ENCODE peak calls at places on chromosome 10, in seven cellular contexts. R, Y, P, X, I, K and N are unnamed samples.

GRCh38 chr10:78408671-78409472 is 375.2 kb downstream of the RPS24 start:
- DNase-seq in R (no peak), P (peak; percentile 62), X (peak; percentile 91), Y (peak; percentile 84), K (no peak), I (peak; percentile 25), N (peak; percentile 41)

GRCh38 chr10:96324447-96324846 is 20.2 kb downstream of the DNTT start:
- DNase-seq in X (no peak), P (peak; percentile 20), Y (no peak), R (no peak), I (no peak), K (no peak), N (no peak)

GRCh38 chr10:12510566-12510965 is 161.2 kb downstream of the CAMK1D start:
- DNase-seq in I (no peak), P (no peak), K (no peak), X (no peak), Y (no peak), R (no peak), N (no peak)

GRCh38 chr10:102632394-102633062 is 11.8 kb upstream of the TRIM8 start:
- DNase-seq in R (no peak), X (peak; percentile 45), Y (peak; percentile 68), I (no peak), K (no peak), P (no peak), N (no peak)

GRCh38 chr10:104304346-104304745 is 33.9 kb downstream of the ITPRIP start:
- DNase-seq in K (no peak), Y (no peak), P (no peak), X (no peak), R (no peak), I (no peak), N (no peak)

GRCh38 chr10:133141144-133141962 is 18.7 kb upstream of the KNDC1 start:
- DNase-seq in R (no peak), P (no peak), X (no peak), Y (peak; percentile 42), K (no peak), I (no peak), N (peak; percentile 41)

GRCh38 chr10:61898435-61898778 is 3.1 kb upstream of the ARID5B start:
- DNase-seq in X (no peak), I (no peak), R (no peak), K (no peak), Y (no peak), P (no peak), N (no peak)

GRCh38 chr10:102504179-102504975 is 605 bp downstream of the SUFU start:
- DNase-seq in X (peak; percentile 71), P (peak; percentile 85), I (peak; percentile 76), R (no peak), Y (peak; percentile 63), K (peak; percentile 34), N (no peak)

GRCh38 chr10:51867956-51868355 is 168.6 kb upstream of the CSTF2T start:
- DNase-seq in I (no peak), Y (no peak), R (peak; percentile 44), K (peak; percentile 91), X (no peak), P (no peak), N (no peak)

GRCh38 chr10:30270247-30270646 is 78.8 kb downstream of the MTPAP start:
- DNase-seq in Y (no peak), I (no peak), K (peak; percentile 5), P (no peak), R (no peak), X (no peak), N (no peak)
- TF ChIP-seq CTCF in Y (no peak), I (no peak), K (no peak), P (no peak), R (peak; percentile 17), X (peak; percentile 17), N (peak; percentile 28)

DNA sequence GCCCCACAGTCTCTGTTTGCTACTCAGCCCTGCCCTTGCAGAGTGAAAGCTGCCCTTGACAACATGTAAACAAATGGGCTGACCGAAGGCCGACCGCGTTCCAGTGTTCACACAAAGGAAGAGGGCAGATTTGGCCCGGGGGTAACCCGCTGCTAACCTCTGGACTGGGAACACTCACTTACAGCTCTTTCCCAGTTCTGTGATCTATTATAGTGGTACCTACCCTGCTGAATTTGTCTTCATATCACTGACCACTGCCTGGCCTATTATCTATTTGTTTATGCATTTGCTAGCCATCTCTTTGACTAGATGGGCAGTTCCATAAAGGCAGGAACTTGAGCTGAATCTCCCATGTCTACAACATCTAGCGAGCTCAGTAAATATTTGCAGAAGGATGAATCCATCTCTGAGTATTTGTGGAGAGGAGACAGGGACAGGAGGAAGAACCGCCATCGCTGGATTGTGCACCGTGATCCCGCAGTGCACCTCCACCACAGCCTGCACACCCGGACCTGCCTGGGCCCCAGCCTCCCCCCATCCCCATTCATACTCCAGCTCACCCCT is 15.3 kb downstream of the SLC29A3 start:
- DNase-seq in R (no peak), K (no peak), I (no peak), X (no peak), P (no peak), Y (no peak), N (no peak)
- TF ChIP-seq CTCF in R (no peak), K (no peak), I (no peak), X (no peak), P (no peak), Y (no peak), N (no peak)

DNA sequence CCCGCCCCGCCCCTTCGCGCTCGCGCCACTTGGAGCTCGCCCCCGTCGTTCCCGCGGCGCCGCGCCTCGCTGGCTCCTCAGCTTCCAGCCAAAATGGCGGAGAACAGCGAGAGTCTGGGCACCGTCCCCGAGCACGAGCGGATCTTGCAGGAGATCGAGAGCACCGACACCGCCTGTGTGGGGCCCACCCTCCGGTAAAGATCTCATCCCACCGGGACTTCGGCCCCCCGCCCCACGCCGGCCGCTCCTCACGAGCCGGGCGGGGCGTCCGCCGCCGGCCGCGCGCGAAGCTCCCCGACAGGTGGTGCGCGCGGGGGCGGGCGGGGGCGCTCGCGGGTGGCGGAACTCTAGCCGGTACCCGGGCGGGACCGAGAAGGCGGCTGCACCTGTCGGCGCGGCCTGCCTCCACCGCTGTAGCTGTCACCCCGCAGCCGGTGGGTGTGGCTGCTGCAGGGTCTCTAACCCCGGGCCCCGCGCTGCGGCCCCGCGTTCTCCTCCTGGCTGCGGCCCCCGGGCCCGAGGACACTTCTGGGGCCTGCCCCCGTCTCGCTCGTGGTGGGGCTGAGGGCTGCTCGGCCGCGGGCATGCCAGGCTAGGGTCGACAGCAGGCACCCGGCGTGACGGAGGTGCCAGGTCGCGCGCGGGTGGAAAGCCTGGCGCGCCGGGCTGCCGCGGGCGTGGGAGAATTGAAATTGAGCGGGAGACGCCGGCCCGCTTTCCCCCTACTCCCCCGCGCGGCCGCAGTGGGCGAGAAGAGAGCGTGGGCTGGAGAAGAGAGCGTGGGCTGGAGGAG is at the start of gene EXOC6:
- DNase-seq in P (peak; percentile 85), R (peak; percentile 29), X (peak; percentile 94), K (peak; percentile 84), I (peak; percentile 78), Y (peak; percentile 91), N (peak; percentile 79)
- TF ChIP-seq CTCF in P (no peak), R (peak; percentile 6), X (no peak), K (no peak), I (no peak), Y (peak; percentile 9), N (peak; percentile 33)

DNA sequence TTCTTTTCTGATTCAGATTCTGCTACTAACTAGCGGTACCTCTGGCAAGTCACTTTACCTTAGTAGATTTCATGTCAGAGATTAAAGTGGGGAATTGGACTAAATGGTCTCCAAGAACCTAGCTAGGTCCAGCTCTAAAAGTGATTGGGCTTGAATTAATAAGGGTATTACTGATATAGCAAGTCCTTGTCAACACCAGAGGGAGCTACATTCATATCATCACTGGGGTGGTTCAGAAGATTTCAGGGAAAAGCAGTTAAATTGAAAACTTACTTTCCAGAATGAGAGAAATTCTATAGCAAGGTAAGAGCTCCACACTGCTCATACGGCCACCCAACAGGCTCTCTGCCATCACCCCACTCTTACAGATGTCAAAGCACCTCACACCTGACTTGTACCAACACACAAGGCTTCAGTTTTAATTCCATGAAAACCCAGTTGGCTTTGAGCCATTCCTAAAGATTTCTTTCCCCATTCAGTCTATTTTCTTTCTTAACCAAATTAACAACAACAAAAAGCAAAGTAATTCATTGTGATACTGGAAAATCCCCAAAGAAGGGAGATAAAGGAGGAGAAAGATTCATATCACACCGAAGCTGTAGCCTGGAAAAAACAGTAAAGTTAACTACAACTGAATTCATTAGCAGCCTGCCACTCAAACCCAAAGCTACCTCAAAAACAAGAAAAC is 38.0 kb upstream of the SPOCK2 start:
- DNase-seq in X (no peak), Y (no peak), I (no peak), K (peak; percentile 50), P (peak; percentile 70), R (no peak), N (no peak)
- TF ChIP-seq CTCF in X (peak; percentile 45), Y (peak; percentile 45), I (no peak), K (peak; percentile 52), P (peak; percentile 70), R (peak; percentile 50), N (peak; percentile 46)

GRCh38 chr10:110370005-110370404 is 65.3 kb upstream of the SMNDC1 start:
- DNase-seq in K (no peak), R (no peak), I (no peak), Y (no peak), X (no peak), P (no peak), N (no peak)
- TF ChIP-seq CTCF in K (no peak), R (no peak), I (no peak), Y (no peak), X (no peak), P (no peak), N (no peak)

GRCh38 chr10:84739641-84740040 is 411.3 kb downstream of the CCSER2 start:
- DNase-seq in X (no peak), Y (no peak), I (no peak), R (no peak), K (no peak), P (no peak), N (no peak)
- TF ChIP-seq CTCF in X (no peak), Y (no peak), I (no peak), R (no peak), K (peak; percentile 9), P (peak; percentile 51), N (no peak)